ENCODE peak calls at places on chromosomes 16 and 17, in five cellular contexts. N is nucleus accumbens, U is GM06990, R is RKO, J is GDM1. C is an unnamed sample.

GRCh38 chr16:6483634-6484033 is 849.0 kb upstream of the RBFOX1 start:
- DNase-seq in J (no peak), N (no peak), U (no peak), R (no peak), C (no peak)

GRCh38 chr17:55072910-55073309 is 104.3 kb downstream of the STXBP4 start:
- DNase-seq in J (no peak), R (no peak), U (no peak), N (no peak), C (no peak)

GRCh38 chr16:61820398-61820797 is 215.8 kb downstream of the CDH8 start:
- DNase-seq in U (no peak), J (no peak), R (no peak), N (no peak), C (no peak)

GRCh38 chr16:2854700-2855309 is 3.2 kb downstream of the PRSS22 start:
- DNase-seq in R (peak; percentile 40), N (no peak), U (no peak), J (no peak), C (no peak)

GRCh38 chr17:31549525-31550388 is 158.3 kb downstream of the RAB11FIP4 start:
- DNase-seq in U (peak; percentile 95), J (peak; percentile 85), N (peak; percentile 90), R (peak; percentile 83), C (no peak)

GRCh38 chr17:28541439-28541838 is 11.0 kb downstream of the UNC119 start:
- DNase-seq in J (no peak), R (no peak), N (no peak), U (no peak), C (no peak)

GRCh38 chr17:65925606-65926307 is 266.2 kb downstream of the CEP112 start:
- DNase-seq in U (no peak), J (no peak), N (no peak), R (no peak), C (no peak)

GRCh38 chr17:731943-732787 is at the start of gene TLCD3A:
- DNase-seq in J (no peak), U (peak; percentile 75), R (peak; percentile 61), N (no peak), C (no peak)

GRCh38 chr17:76234354-76234679 is 6.0 kb downstream of the RNF157 start:
- DNase-seq in R (no peak), J (no peak), N (no peak), U (no peak), C (no peak)

GRCh38 chr17:28347261-28347891 is 10.0 kb downstream of the POLDIP2 start:
- DNase-seq in N (no peak), R (peak; percentile 46), U (no peak), J (no peak), C (no peak)

GRCh38 chr17:45223541-45224528 is 2.1 kb downstream of the FMNL1 start:
- DNase-seq in U (peak; percentile 56), J (no peak), R (no peak), N (no peak), C (no peak)

GRCh38 chr17:68456529-68457167 is 648 bp downstream of the WIPI1 start:
- DNase-seq in N (peak; percentile 42), J (no peak), R (peak; percentile 94), U (no peak), C (no peak)

GRCh38 chr16:4654387-4654901 is 29.8 kb downstream of the MGRN1 start:
- DNase-seq in J (no peak), U (no peak), N (no peak), R (no peak), C (no peak)

GRCh38 chr17:42928714-42929496 is 28.3 kb downstream of the G6PC1 start:
- DNase-seq in J (peak; percentile 89), U (peak; percentile 12), N (no peak), R (peak; percentile 64), C (no peak)

GRCh38 chr17:32565401-32565800 is 78.6 kb downstream of the CDK5R1 start:
- DNase-seq in J (no peak), U (no peak), R (no peak), N (no peak), C (no peak)

GRCh38 chr17:73360961-73361761 is 49.4 kb upstream of the CDC42EP4 start:
- DNase-seq in J (no peak), U (no peak), R (no peak), N (no peak), C (no peak)

GRCh38 chr16:3030128-3030871 is 6.4 kb downstream of the BICDL2 start:
- DNase-seq in N (no peak), U (no peak), R (no peak), J (no peak), C (no peak)

GRCh38 chr16:66947302-66948033 is 12.2 kb downstream of the CES2 start:
- DNase-seq in R (peak; percentile 88), N (peak; percentile 58), U (peak; percentile 50), J (peak; percentile 33), C (no peak)

GRCh38 chr16:578870-579405 is 9.2 kb downstream of the PIGQ start:
- DNase-seq in R (no peak), U (peak; percentile 78), J (peak; percentile 18), N (peak; percentile 20), C (no peak)

GRCh38 chr17:50672831-50673551 is 34.7 kb downstream of the ANKRD40 start:
- DNase-seq in R (no peak), N (no peak), J (no peak), U (no peak), C (no peak)